ENCODE peak calls at places on chromosomes 4 and X, in four cellular contexts. I is Karpas-422; R is activated CD4-positive, alpha-beta T cell treated with anti-CD3 and anti-CD28 coated beads for 36 hours; V is suprapubic skin. U is an unnamed sample.

GRCh38 chr4:185304944-185305690 is 90.6 kb downstream of the LRP2BP start:
- DNase-seq in V (no peak), I (peak), R (peak), U (peak)

GRCh38 chr4:138301536-138301935 is 59.4 kb upstream of the SLC7A11 start:
- DNase-seq in I (no peak), V (no peak), R (no peak), U (no peak)

GRCh38 chrX:56797966-56798711 is 69.1 kb downstream of the NBDY start:
- DNase-seq in V (peak), R (no peak), I (no peak), U (no peak)

GRCh38 chrX:22059800-22060199 is 27.7 kb downstream of the PHEX start:
- DNase-seq in I (no peak), R (no peak), V (no peak), U (no peak)

GRCh38 chr4:137623013-137623412 is 90.7 kb upstream of the PCDH18 start:
- DNase-seq in V (no peak), R (no peak), I (no peak), U (no peak)

GRCh38 chrX:39835776-39836175 is 262.0 kb downstream of the BCOR start:
- DNase-seq in V (no peak), I (no peak), R (no peak), U (no peak)

GRCh38 chr4:128570380-128570779 is 239.1 kb upstream of the JADE1 start:
- DNase-seq in I (no peak), V (no peak), R (no peak), U (no peak)

GRCh38 chr4:12186526-12186925 is 757.8 kb upstream of the HS3ST1 start:
- DNase-seq in V (no peak), R (no peak), I (no peak), U (no peak)

GRCh38 chrX:103356023-103356798 is at the start of gene TCEAL9:
- DNase-seq in I (peak), V (peak), R (peak), U (no peak)

GRCh38 chrX:83916525-83916924 is 55.6 kb downstream of the CYLC1 start:
- DNase-seq in V (no peak), R (peak), I (peak), U (peak)

GRCh38 chr4:16757080-16757521 is 141.3 kb downstream of the LDB2 start:
- DNase-seq in V (no peak), R (no peak), I (no peak), U (no peak)

GRCh38 chr4:19285146-19285545 is 966.6 kb upstream of the SLIT2 start:
- DNase-seq in I (no peak), R (no peak), V (no peak), U (no peak)

GRCh38 chr4:5051210-5051691 is at the start of gene STK32B:
- DNase-seq in V (peak), I (no peak), R (peak), U (peak)

GRCh38 chrX:124113799-124114600 is 152.5 kb downstream of the STAG2 start:
- DNase-seq in V (no peak), I (no peak), R (no peak), U (no peak)

GRCh38 chr4:183950536-183950935 is 45.4 kb downstream of the STOX2 start:
- DNase-seq in V (no peak), I (no peak), R (no peak), U (no peak)